ENCODE peak calls at places on chromosomes 6 and 20, in eight cellular contexts. Z, E, N, W, Q, F, J and G are unnamed samples.

GRCh38 chr6:112296122-112296521 is 41.8 kb upstream of the LAMA4 start:
- DNase-seq in N (peak), Z (peak), F (peak), E (peak), W (no peak), J (peak), Q (peak), G (peak)

GRCh38 chr6:45681860-45682488 is 304.2 kb upstream of the SUPT3H start:
- DNase-seq in N (no peak), Z (peak), J (peak), F (peak), E (peak), Q (peak), W (no peak), G (peak)

GRCh38 chr20:35792740-35793139 is 20.9 kb downstream of the PHF20 start:
- DNase-seq in F (no peak), N (no peak), J (no peak), E (no peak), Q (no peak), Z (no peak), W (no peak), G (no peak)

GRCh38 chr6:1700283-1700967 is 90.7 kb downstream of the FOXC1 start:
- DNase-seq in J (no peak), Z (no peak), E (no peak), F (no peak), N (no peak), W (no peak), Q (no peak), G (no peak)

GRCh38 chr6:117552618-117553017 is 49.7 kb downstream of the GOPC start:
- DNase-seq in E (no peak), J (no peak), Z (no peak), Q (no peak), F (no peak), N (no peak), W (no peak), G (no peak)

GRCh38 chr20:49405062-49405683 is 77.3 kb downstream of the KCNB1 start:
- DNase-seq in J (no peak), N (no peak), W (no peak), Z (no peak), Q (no peak), F (no peak), E (no peak), G (no peak)

GRCh38 chr6:164216368-164216767 is 801.9 kb downstream of the QKI start:
- DNase-seq in Q (no peak), J (no peak), F (no peak), E (no peak), N (no peak), Z (no peak), W (no peak), G (no peak)

GRCh38 chr6:3390698-3391097 is 66.2 kb downstream of the SLC22A23 start:
- DNase-seq in J (peak), E (peak), W (peak), Q (peak), N (peak), Z (peak), F (peak), G (peak)

GRCh38 chr6:87909849-87910248 is 137.8 kb upstream of the SPACA1 start:
- DNase-seq in F (peak), N (peak), W (no peak), E (peak), Z (peak), J (peak), Q (peak), G (peak)

GRCh38 chr6:152981989-152982767 is 663 bp downstream of the FBXO5 start:
- DNase-seq in W (no peak), Z (no peak), Q (no peak), N (no peak), E (no peak), F (no peak), J (no peak), G (no peak)

GRCh38 chr20:47535088-47535487 is 33.4 kb downstream of the NCOA3 start:
- DNase-seq in Q (no peak), N (no peak), Z (no peak), W (no peak), J (no peak), E (no peak), F (no peak), G (no peak)

GRCh38 chr20:16222859-16223411 is 350.3 kb downstream of the KIF16B start:
- DNase-seq in N (no peak), Z (no peak), W (no peak), Q (no peak), F (peak), E (no peak), J (peak), G (no peak)

GRCh38 chr20:47018381-47018780 is 123.7 kb downstream of the EYA2 start:
- DNase-seq in N (no peak), E (no peak), Q (no peak), W (no peak), J (no peak), F (no peak), Z (no peak), G (no peak)

GRCh38 chr6:373773-374724 is 17.5 kb upstream of the IRF4 start:
- DNase-seq in Z (peak), Q (peak), N (peak), F (no peak), W (no peak), J (peak), E (peak), G (peak)
- H3K4me3 ChIP-seq in Z (no peak), Q (no peak), N (no peak), F (no peak), W (no peak), J (no peak), E (no peak), G (no peak)

GRCh38 chr6:83429269-83429668 is 1.6 kb downstream of the ME1 start:
- DNase-seq in Z (no peak), N (no peak), W (no peak), F (peak), E (no peak), J (no peak), Q (no peak), G (no peak)

GRCh38 chr6:83430606-83431544 is at the start of gene ME1:
- DNase-seq in W (peak), Q (peak), E (peak), Z (peak), N (peak), F (peak), J (peak), G (peak)

GRCh38 chr6:83429857-83430605 is 820 bp downstream of the ME1 start:
- DNase-seq in E (peak), J (peak), Z (peak), N (peak), Q (peak), W (peak), F (peak), G (peak)

GRCh38 chr6:83432626-83433025 is 1.8 kb upstream of the ME1 start:
- DNase-seq in W (no peak), N (no peak), F (peak), J (no peak), Q (peak), Z (no peak), E (no peak), G (no peak)

GRCh38 chr6:83431545-83432165 is 804 bp upstream of the ME1 start:
- DNase-seq in J (no peak), E (no peak), N (no peak), F (peak), Q (no peak), W (peak), Z (no peak), G (no peak)
- H3K4me3 ChIP-seq in J (peak), E (peak), N (no peak), F (peak), Q (peak), W (peak), Z (peak), G (peak)

GRCh38 chr20:57389695-57390603 is 1.2 kb upstream of the RBM38 start:
- DNase-seq in Q (no peak), W (no peak), J (no peak), Z (no peak), N (no peak), E (no peak), F (no peak), G (no peak)
- H3K4me3 ChIP-seq in Q (no peak), W (peak), J (peak), Z (peak), N (peak), E (peak), F (peak), G (no peak)

GRCh38 chr20:43943725-43944124 is 29.1 kb downstream of the TOX2 start:
- DNase-seq in Q (no peak), E (no peak), Z (no peak), F (no peak), W (no peak), J (no peak), N (no peak), G (no peak)

GRCh38 chr20:43941476-43942212 is 27.0 kb downstream of the TOX2 start:
- DNase-seq in W (no peak), J (no peak), E (no peak), Z (peak), Q (no peak), N (peak), F (peak), G (peak)

GRCh38 chr20:43940518-43941225 is 26.0 kb downstream of the TOX2 start:
- DNase-seq in W (no peak), N (no peak), J (no peak), Z (no peak), F (no peak), Q (no peak), E (no peak), G (no peak)

GRCh38 chr20:43942661-43943285 is 28.1 kb downstream of the TOX2 start:
- DNase-seq in N (peak), W (no peak), J (peak), Z (peak), Q (peak), F (peak), E (peak), G (peak)

GRCh38 chr20:43942213-43942590 is 27.6 kb downstream of the TOX2 start:
- DNase-seq in N (no peak), W (no peak), F (no peak), J (no peak), E (no peak), Z (no peak), Q (no peak), G (no peak)
- H3K4me3 ChIP-seq in N (no peak), W (no peak), F (peak), J (no peak), E (no peak), Z (no peak), Q (no peak), G (no peak)

GRCh38 chr6:35518566-35519312 is 6.0 kb upstream of the TULP1 start:
- DNase-seq in W (no peak), N (no peak), J (no peak), Z (no peak), Q (no peak), F (no peak), E (no peak), G (no peak)

GRCh38 chr6:35519313-35520015 is 6.8 kb upstream of the TULP1 start:
- DNase-seq in W (no peak), N (no peak), Q (no peak), Z (no peak), E (no peak), F (no peak), J (no peak), G (no peak)

GRCh38 chr6:35524380-35525020 is 11.8 kb upstream of the TULP1 start:
- DNase-seq in N (no peak), E (no peak), Q (no peak), J (no peak), Z (no peak), W (no peak), F (no peak), G (no peak)

GRCh38 chr6:35521235-35521634 is 8.5 kb upstream of the TULP1 start:
- DNase-seq in Q (no peak), Z (no peak), N (no peak), F (no peak), E (no peak), J (no peak), W (no peak), G (no peak)

DNA sequence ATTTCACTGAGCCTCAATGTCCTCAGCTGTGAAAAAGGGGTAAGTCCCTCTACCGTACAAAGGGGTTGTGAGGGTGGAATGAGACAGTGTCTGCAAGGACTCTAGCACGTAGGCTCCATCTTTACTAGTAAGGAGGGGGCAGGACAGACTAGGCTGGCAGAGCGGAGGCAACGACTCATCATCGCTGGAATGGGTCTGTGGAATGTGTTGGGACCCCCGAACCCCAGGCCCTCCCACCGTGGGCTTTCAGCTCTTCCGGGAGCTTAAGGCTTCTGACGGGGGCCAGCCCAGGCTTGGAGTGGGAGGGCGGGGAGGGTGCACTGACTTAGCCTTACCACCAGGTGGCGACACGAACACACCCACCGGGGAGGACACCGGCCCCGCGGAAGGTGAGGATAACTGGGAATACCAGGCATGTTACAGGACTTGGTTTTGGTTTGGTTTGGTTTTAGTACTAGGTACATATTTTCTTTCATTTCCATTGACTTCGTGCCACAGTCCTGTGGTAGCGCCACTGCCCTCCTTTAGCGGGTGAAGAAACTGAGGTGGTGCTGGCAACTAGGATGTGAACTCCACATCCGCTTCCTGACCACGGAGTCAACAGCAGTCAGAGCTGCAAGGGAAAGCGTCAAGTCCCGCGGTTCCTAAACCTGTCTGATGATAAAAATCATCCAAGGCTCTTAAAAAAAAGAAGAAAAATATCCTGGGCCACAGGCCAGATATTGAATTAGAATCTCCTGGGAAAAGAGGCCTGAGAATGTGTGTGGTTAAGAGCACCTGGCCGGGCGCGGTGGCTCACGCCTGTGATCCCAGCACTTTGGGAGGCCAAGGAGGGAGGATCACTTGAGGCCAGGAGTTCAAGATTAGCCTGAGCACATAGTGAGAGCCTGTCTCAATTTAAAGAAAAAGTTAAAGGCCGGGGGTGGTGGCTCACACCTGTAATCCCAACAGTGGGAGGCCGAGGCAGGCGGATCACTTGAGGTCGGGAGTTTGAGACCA is 10.3 kb upstream of the TULP1 start:
- DNase-seq in W (peak), J (peak), N (peak), Q (peak), E (peak), F (peak), Z (peak), G (peak)
- H3K4me3 ChIP-seq in W (no peak), J (peak), N (peak), Q (peak), E (peak), F (peak), Z (peak), G (peak)

GRCh38 chr6:146286976-146287375 is 256.7 kb upstream of the RAB32 start:
- DNase-seq in Q (peak), Z (peak), N (peak), J (peak), W (no peak), E (no peak), F (no peak), G (peak)

GRCh38 chr6:146289816-146290588 is 253.6 kb upstream of the RAB32 start:
- DNase-seq in N (peak), W (no peak), F (peak), Q (peak), J (peak), Z (peak), E (peak), G (peak)

GRCh38 chr6:146292506-146292905 is 251.1 kb upstream of the RAB32 start:
- DNase-seq in Z (no peak), J (no peak), W (no peak), F (no peak), N (peak), E (no peak), Q (peak), G (peak)

GRCh38 chr6:146287691-146288369 is 255.8 kb upstream of the RAB32 start:
- DNase-seq in F (no peak), Z (peak), E (peak), N (peak), Q (peak), W (no peak), J (peak), G (peak)

DNA sequence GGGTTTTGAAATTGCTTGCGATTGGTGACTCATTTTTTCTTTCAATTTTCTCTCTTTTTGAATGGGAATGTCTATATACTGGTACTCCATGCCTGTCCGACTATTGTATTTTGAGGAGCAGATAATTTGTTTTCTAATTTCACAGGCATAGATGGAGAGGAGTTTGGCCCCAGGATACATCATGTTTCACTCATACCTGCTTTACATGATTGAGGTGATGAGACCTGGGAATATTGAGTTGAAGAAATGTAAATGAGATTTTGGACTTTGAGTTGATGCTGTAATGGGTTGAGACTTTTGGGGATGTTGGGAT is 253.1 kb upstream of the RAB32 start:
- DNase-seq in W (no peak), Z (no peak), F (no peak), J (no peak), Q (no peak), N (no peak), E (no peak), G (no peak)
- H3K4me3 ChIP-seq in W (no peak), Z (no peak), F (no peak), J (no peak), Q (no peak), N (no peak), E (no peak), G (no peak)

DNA sequence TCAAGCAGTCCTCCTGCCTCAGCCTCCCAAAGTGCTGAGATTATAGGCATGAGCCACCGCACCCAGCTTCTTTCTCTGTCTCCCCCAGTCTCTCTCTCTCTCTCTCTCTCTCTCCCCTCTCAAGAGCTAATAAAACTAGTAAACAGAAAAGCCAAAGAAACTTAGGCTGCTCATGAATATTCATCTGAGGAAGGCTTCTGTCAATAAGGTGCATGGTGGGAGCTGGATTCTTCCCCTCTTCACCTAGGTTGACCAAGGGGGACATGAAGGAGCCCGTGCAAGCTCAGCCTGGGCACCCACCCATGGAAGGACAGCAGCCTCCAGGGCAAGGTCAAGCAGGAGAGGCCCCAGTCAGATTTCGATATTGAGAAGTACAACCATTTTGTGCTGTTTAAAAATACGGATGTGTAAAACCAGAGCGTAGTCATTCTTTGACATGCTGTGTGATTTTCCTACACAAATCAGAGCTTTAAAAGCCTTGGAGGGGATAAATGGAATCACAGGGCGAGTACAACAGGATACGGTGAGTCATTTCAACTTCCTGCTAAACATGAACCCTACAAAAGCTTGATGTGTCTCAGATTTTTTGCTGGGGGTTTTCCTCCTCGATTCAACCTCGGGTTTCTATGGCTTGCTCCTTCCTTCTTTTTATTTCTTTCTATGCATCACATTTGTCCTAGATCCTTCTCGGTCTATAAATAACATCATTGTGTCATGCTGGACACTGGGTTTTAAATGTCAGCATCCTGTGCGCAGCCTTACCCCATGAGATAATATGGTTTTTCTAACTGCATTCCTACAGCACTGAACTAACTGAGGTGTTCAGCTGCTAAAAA is 368.9 kb upstream of the JARID2 start:
- DNase-seq in J (peak), N (peak), Q (peak), E (peak), F (peak), W (no peak), Z (peak), G (peak)
- H3K4me3 ChIP-seq in J (no peak), N (peak), Q (no peak), E (no peak), F (peak), W (no peak), Z (peak), G (no peak)